ENCODE peak calls at places on chromosome 15, in ten cellular contexts. O is coronary artery; C is hypothalamus; G is T-helper 9 cell; J is GOT3; V is activated CD4-positive, alpha-beta T cell treated with anti-CD3 and anti-CD28 coated beads for 36 hours; F is RKO; Z is CD8-positive, alpha-beta T cell; I is right atrium auricular region; Q is nucleus accumbens. S is an unnamed sample.

GRCh38 chr15:75036269-75036668 is 12.9 kb downstream of the PPCDC start:
- DNase-seq in O (no peak), C (no peak), G (no peak), J (no peak), V (no peak), F (peak; percentile 27), Z (no peak), I (no peak), Q (no peak), S (no peak)

GRCh38 chr15:89018235-89018634 is 70.0 kb upstream of the ABHD2 start:
- DNase-seq in O (peak; percentile 91), C (peak; percentile 55), G (no peak), J (no peak), V (no peak), F (no peak), Z (no peak), I (peak; percentile 75), Q (peak; percentile 16), S (no peak)

GRCh38 chr15:75864213-75865059 is 21.2 kb downstream of the UBE2Q2 start:
- DNase-seq in O (no peak), C (no peak), G (no peak), J (no peak), V (no peak), F (no peak), Z (no peak), I (no peak), Q (no peak), S (no peak)

GRCh38 chr15:84840741-84841429 is 23.7 kb downstream of the ALPK3 start:
- DNase-seq in O (peak; percentile 92), C (no peak), G (no peak), J (peak; percentile 48), V (no peak), F (no peak), Z (no peak), I (peak; percentile 84), Q (no peak), S (no peak)

GRCh38 chr15:63513271-63513670 is 8.9 kb downstream of the USP3 start:
- DNase-seq in O (no peak), C (no peak), G (no peak), J (no peak), V (no peak), F (no peak), Z (no peak), I (no peak), Q (no peak), S (no peak)

GRCh38 chr15:70799667-70800450 is 36.5 kb upstream of the UACA start:
- DNase-seq in O (no peak), C (no peak), G (no peak), J (no peak), V (no peak), F (no peak), Z (no peak), I (no peak), Q (no peak), S (peak; percentile 94)

GRCh38 chr15:58396181-58396580 is 35.6 kb upstream of the LIPC start:
- DNase-seq in O (no peak), C (no peak), G (no peak), J (no peak), V (no peak), F (no peak), Z (no peak), I (no peak), Q (no peak), S (no peak)

GRCh38 chr15:87212041-87212440 is 1044.5 kb downstream of the NTRK3 start:
- DNase-seq in O (no peak), C (no peak), G (no peak), J (no peak), V (no peak), F (no peak), Z (no peak), I (no peak), Q (no peak), S (no peak)